ENCODE peak calls at places on chromosomes 12 and 14, in eight cellular contexts. U is fibroblast of lung, Z is body of pancreas, R is hepatocyte, E is PC-9, N is heart right ventricle, G is fibroblast of the aortic adventitia, M is nephron progenitor cell. Q is an unnamed sample.

GRCh38 chr14:103679351-103679750 is 35.9 kb downstream of the XRCC3 start:
- DNase-seq in U (no peak), Z (no peak), E (no peak), G (no peak), R (no peak), M (no peak), N (peak; percentile 42), Q (peak; percentile 37)

GRCh38 chr12:85280138-85280983 is at the start of gene ALX1:
- DNase-seq in N (peak; percentile 4), U (peak; percentile 14), M (peak; percentile 73), G (peak; percentile 49), E (no peak), R (peak; percentile 84), Z (peak; percentile 10), Q (peak; percentile 73)

GRCh38 chr14:49303952-49304516 is 282.1 kb downstream of the RPS29 start:
- DNase-seq in R (peak; percentile 67), Z (no peak), U (peak; percentile 42), N (no peak), G (peak; percentile 25), E (no peak), M (peak; percentile 73), Q (peak; percentile 68)

GRCh38 chr12:6996040-6996441 is 22.2 kb downstream of the LPCAT3 start:
- DNase-seq in G (peak; percentile 55), N (no peak), Z (no peak), E (peak; percentile 62), R (peak; percentile 71), M (no peak), U (peak; percentile 60), Q (no peak)

GRCh38 chr12:69879007-69879960 is 54.3 kb downstream of the MYRFL start:
- DNase-seq in U (peak; percentile 52), E (peak; percentile 57), N (peak; percentile 45), G (peak; percentile 81), Z (peak; percentile 79), R (peak; percentile 88), M (peak; percentile 79), Q (peak; percentile 74)

GRCh38 chr12:127696963-127697362 is 570.0 kb upstream of the TMEM132C start:
- DNase-seq in U (no peak), N (no peak), R (no peak), G (no peak), E (no peak), M (no peak), Z (no peak), Q (no peak)

GRCh38 chr12:125528300-125528699 is 463.1 kb downstream of the AACS start:
- DNase-seq in N (no peak), U (no peak), M (no peak), G (no peak), R (no peak), E (no peak), Z (no peak), Q (no peak)

GRCh38 chr12:49028666-49029275 is 10.2 kb upstream of the PRKAG1 start:
- DNase-seq in Z (no peak), R (no peak), U (no peak), M (no peak), E (no peak), G (no peak), N (no peak), Q (no peak)

GRCh38 chr14:28055008-28055407 is 711.6 kb upstream of the FOXG1 start:
- DNase-seq in Z (no peak), M (no peak), U (no peak), R (no peak), G (no peak), E (no peak), N (no peak), Q (no peak)

GRCh38 chr12:132214906-132215643 is 70.8 kb downstream of the NOC4L start:
- DNase-seq in M (no peak), U (no peak), N (no peak), R (no peak), E (no peak), Z (no peak), G (no peak), Q (no peak)

GRCh38 chr12:51951199-51951842 is at the start of gene ACVR1B:
- DNase-seq in M (peak; percentile 90), N (peak; percentile 93), R (peak; percentile 96), G (peak; percentile 87), Z (peak; percentile 92), E (peak; percentile 57), U (peak; percentile 85), Q (peak; percentile 85)

GRCh38 chr14:39432619-39433451 is 602 bp upstream of the FBXO33 start:
- DNase-seq in M (peak; percentile 88), R (peak; percentile 95), U (peak; percentile 85), Z (peak; percentile 94), G (peak; percentile 68), N (peak; percentile 91), E (peak; percentile 73), Q (peak; percentile 80)

GRCh38 chr14:32230181-32230580 is 27.1 kb upstream of the RNU6-8 start:
- DNase-seq in U (peak; percentile 93), R (no peak), N (no peak), G (peak; percentile 55), M (no peak), Z (no peak), E (peak; percentile 87), Q (no peak)

GRCh38 chr12:113470871-113471618 is 626 bp downstream of the LHX5 start:
- DNase-seq in Z (no peak), N (no peak), E (no peak), R (no peak), U (no peak), M (no peak), G (no peak), Q (peak; percentile 24)

GRCh38 chr12:114664661-114665320 is 19.2 kb downstream of the TBX3 start:
- DNase-seq in Z (no peak), M (peak; percentile 64), N (no peak), G (no peak), U (no peak), E (no peak), R (peak; percentile 36), Q (no peak)

GRCh38 chr12:3323002-3323685 is 167.9 kb upstream of the PRMT8 start:
- DNase-seq in R (no peak), Z (peak; percentile 41), U (no peak), M (no peak), G (no peak), N (peak; percentile 47), E (no peak), Q (no peak)

GRCh38 chr12:105835505-105835904 is 303.2 kb downstream of the NUAK1 start:
- DNase-seq in R (no peak), Z (no peak), U (no peak), G (no peak), E (no peak), N (no peak), M (no peak), Q (no peak)

GRCh38 chr12:56468216-56469006 is at the start of gene SPRYD4:
- DNase-seq in Z (peak; percentile 96), M (peak; percentile 88), E (peak; percentile 79), G (peak; percentile 90), U (peak; percentile 90), N (peak; percentile 92), R (peak; percentile 97), Q (peak; percentile 90)
- TF ChIP-seq CTCF in Z (no peak), M (no peak), E (peak; percentile 41), G (no peak), U (peak; percentile 13), N (peak; percentile 18), R (peak; percentile 39), Q (no peak)

GRCh38 chr12:57031228-57031670 is 14.9 kb upstream of the TAC3 start:
- DNase-seq in E (no peak), M (no peak), Z (no peak), R (no peak), G (no peak), N (no peak), U (no peak), Q (no peak)
- TF ChIP-seq CTCF in E (no peak), M (no peak), Z (no peak), R (no peak), G (no peak), N (no peak), U (no peak), Q (no peak)

GRCh38 chr12:74539261-74539660 is 1.6 kb downstream of the ATXN7L3B start:
- DNase-seq in U (peak; percentile 5), E (no peak), G (no peak), M (no peak), R (no peak), N (no peak), Z (no peak), Q (no peak)

GRCh38 chr12:74537707-74538385 is at the start of gene ATXN7L3B:
- DNase-seq in M (peak; percentile 95), N (peak; percentile 96), U (peak; percentile 92), E (peak; percentile 88), R (peak; percentile 97), G (peak; percentile 94), Z (peak; percentile 94), Q (peak; percentile 95)

GRCh38 chr12:74539765-74540526 is 2.3 kb downstream of the ATXN7L3B start:
- DNase-seq in M (no peak), U (no peak), E (no peak), Z (no peak), N (no peak), R (no peak), G (peak; percentile 4), Q (no peak)

GRCh38 chr12:74537126-74537706 is 419 bp upstream of the ATXN7L3B start:
- DNase-seq in U (peak; percentile 60), M (no peak), N (no peak), Z (no peak), G (peak; percentile 77), R (peak; percentile 58), E (peak; percentile 55), Q (no peak)

GRCh38 chr12:74538491-74539258 is 1.0 kb downstream of the ATXN7L3B start:
- DNase-seq in Z (peak; percentile 13), R (peak; percentile 18), U (peak; percentile 11), N (no peak), G (peak; percentile 16), M (peak; percentile 11), E (no peak), Q (no peak)
- TF ChIP-seq CTCF in Z (no peak), R (no peak), U (no peak), N (no peak), G (no peak), M (no peak), E (no peak), Q (no peak)

GRCh38 chr14:94004015-94004414 is 6.9 kb downstream of the CCDC197 start:
- DNase-seq in R (no peak), Z (no peak), N (no peak), E (no peak), M (no peak), U (no peak), G (no peak), Q (no peak)

GRCh38 chr14:94008234-94008633 is 11.1 kb downstream of the CCDC197 start:
- DNase-seq in E (no peak), R (no peak), U (no peak), N (no peak), G (no peak), M (no peak), Z (no peak), Q (no peak)

GRCh38 chr14:94003397-94003796 is 6.3 kb downstream of the CCDC197 start:
- DNase-seq in Z (no peak), U (no peak), M (no peak), N (no peak), R (no peak), G (no peak), E (no peak), Q (no peak)

GRCh38 chr14:94001501-94002396 is 4.6 kb downstream of the CCDC197 start:
- DNase-seq in M (peak; percentile 69), U (peak; percentile 49), R (peak; percentile 84), G (peak; percentile 76), N (peak; percentile 38), E (peak; percentile 67), Z (peak; percentile 62), Q (peak; percentile 64)

DNA sequence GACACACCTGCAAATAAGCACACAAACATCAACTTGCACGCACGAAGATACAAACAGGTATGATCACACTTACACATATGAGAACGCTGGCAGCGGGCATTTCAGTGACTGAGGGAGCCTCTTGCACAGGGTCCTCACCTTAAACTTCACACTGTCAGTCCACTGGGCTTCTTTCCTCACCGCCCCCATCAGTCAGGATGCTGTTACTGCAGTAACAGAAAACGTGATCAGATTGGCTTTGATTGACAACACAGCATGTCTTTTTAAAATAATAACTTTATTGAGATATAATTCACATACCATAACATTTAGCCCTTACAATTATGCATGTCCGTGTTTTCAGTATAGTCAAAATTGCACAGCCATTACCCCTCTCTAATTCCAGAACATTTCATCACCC is 8.2 kb downstream of the CCDC197 start:
- DNase-seq in Z (no peak), R (no peak), G (no peak), U (no peak), E (no peak), N (no peak), M (no peak), Q (no peak)
- TF ChIP-seq CTCF in Z (peak; percentile 13), R (peak; percentile 29), G (peak; percentile 53), U (peak; percentile 31), E (peak; percentile 49), N (no peak), M (peak; percentile 45), Q (peak; percentile 54)